ENCODE peak calls at places on chromosomes 7 and 10, in eight cellular contexts. One of them, this sample, is unnamed.

GRCh38 chr7:2757361-2757903 is 69.4 kb downstream of the AMZ1 start:
- DNase-seq in GM10248: no peak
- DNase-seq in mucosa of descending colon: no peak
- DNase-seq in HuH-7: no peak
- DNase-seq in ovary: no peak
- DNase-seq in hippocampal formation: peak
- DNase-seq in RPMI7951: peak
- DNase-seq in choroid plexus epithelial cell: peak
- DNase-seq in this sample: no peak

GRCh38 chr10:62817120-62817762 is 1.1 kb upstream of the EGR2 start:
- DNase-seq in GM10248: peak
- DNase-seq in mucosa of descending colon: peak
- DNase-seq in HuH-7: no peak
- DNase-seq in ovary: peak
- DNase-seq in hippocampal formation: no peak
- DNase-seq in RPMI7951: peak
- DNase-seq in choroid plexus epithelial cell: no peak
- DNase-seq in this sample: no peak

GRCh38 chr10:52756295-52756694 is 16.3 kb downstream of the MBL2 start:
- DNase-seq in GM10248: no peak
- DNase-seq in mucosa of descending colon: no peak
- DNase-seq in HuH-7: no peak
- DNase-seq in ovary: no peak
- DNase-seq in hippocampal formation: no peak
- DNase-seq in RPMI7951: no peak
- DNase-seq in choroid plexus epithelial cell: no peak
- DNase-seq in this sample: peak

GRCh38 chr10:44042075-44042770 is 342.7 kb downstream of the CXCL12 start:
- DNase-seq in GM10248: no peak
- DNase-seq in mucosa of descending colon: no peak
- DNase-seq in HuH-7: no peak
- DNase-seq in ovary: no peak
- DNase-seq in hippocampal formation: no peak
- DNase-seq in RPMI7951: no peak
- DNase-seq in choroid plexus epithelial cell: no peak
- DNase-seq in this sample: no peak

GRCh38 chr10:124033887-124034218 is 59.5 kb downstream of the CHST15 start:
- DNase-seq in GM10248: no peak
- DNase-seq in mucosa of descending colon: no peak
- DNase-seq in HuH-7: no peak
- DNase-seq in ovary: peak
- DNase-seq in hippocampal formation: no peak
- DNase-seq in RPMI7951: peak
- DNase-seq in choroid plexus epithelial cell: peak
- DNase-seq in this sample: no peak

GRCh38 chr10:21099291-21099800 is 202.2 kb upstream of the NEBL start:
- DNase-seq in GM10248: no peak
- DNase-seq in mucosa of descending colon: no peak
- DNase-seq in HuH-7: no peak
- DNase-seq in ovary: no peak
- DNase-seq in hippocampal formation: no peak
- DNase-seq in RPMI7951: no peak
- DNase-seq in choroid plexus epithelial cell: no peak
- DNase-seq in this sample: no peak

GRCh38 chr7:42812779-42813178 is 99.1 kb downstream of the C7orf25 start:
- DNase-seq in GM10248: no peak
- DNase-seq in mucosa of descending colon: no peak
- DNase-seq in HuH-7: no peak
- DNase-seq in ovary: no peak
- DNase-seq in hippocampal formation: no peak
- DNase-seq in RPMI7951: no peak
- DNase-seq in choroid plexus epithelial cell: no peak
- DNase-seq in this sample: no peak

GRCh38 chr10:78906734-78907385 is 161.9 kb upstream of the ZMIZ1 start:
- DNase-seq in GM10248: no peak
- DNase-seq in mucosa of descending colon: no peak
- DNase-seq in HuH-7: no peak
- DNase-seq in ovary: no peak
- DNase-seq in hippocampal formation: no peak
- DNase-seq in RPMI7951: no peak
- DNase-seq in choroid plexus epithelial cell: no peak
- DNase-seq in this sample: no peak

GRCh38 chr10:79059859-79060379 is 8.8 kb upstream of the ZMIZ1 start:
- DNase-seq in GM10248: no peak
- DNase-seq in mucosa of descending colon: peak
- DNase-seq in HuH-7: no peak
- DNase-seq in ovary: peak
- DNase-seq in hippocampal formation: peak
- DNase-seq in RPMI7951: no peak
- DNase-seq in choroid plexus epithelial cell: no peak
- DNase-seq in this sample: no peak